ENCODE peak calls at places on chromosomes 2 and 18, in ten cellular contexts. V is epithelial cell of esophagus, Y is foreskin fibroblast, P is heart left ventricle, R is RWPE2, W is heart right ventricle, X is right lobe of liver, E is NB4, J is lower lobe of right lung, B is cardiac fibroblast. Z is an unnamed sample.

GRCh38 chr2:128458438-128458837 is 139.8 kb upstream of the HS6ST1 start:
- DNase-seq in V (no peak), Y (peak; percentile 25), P (no peak), R (no peak), W (no peak), X (no peak), E (peak; percentile 42), J (no peak), B (no peak), Z (peak; percentile 38)

GRCh38 chr2:12177052-12177994 is 430.9 kb downstream of the LPIN1 start:
- DNase-seq in V (peak; percentile 57), Y (peak; percentile 85), P (peak; percentile 72), R (no peak), W (peak; percentile 32), X (peak; percentile 46), E (peak; percentile 95), J (no peak), B (peak; percentile 84), Z (peak; percentile 70)

GRCh38 chr2:229856416-229856815 is 65.4 kb downstream of the TRIP12 start:
- DNase-seq in V (no peak), Y (no peak), P (no peak), R (no peak), W (no peak), X (no peak), E (peak; percentile 71), J (no peak), B (no peak), Z (no peak)

GRCh38 chr18:57436193-57436964 is 1.2 kb downstream of the ONECUT2 start:
- DNase-seq in V (no peak), Y (no peak), P (no peak), R (no peak), W (no peak), X (peak; percentile 34), E (no peak), J (no peak), B (no peak), Z (no peak)

GRCh38 chr18:46772396-46772795 is 15.5 kb upstream of the ST8SIA5 start:
- DNase-seq in V (no peak), Y (no peak), P (no peak), R (no peak), W (no peak), X (no peak), E (peak; percentile 30), J (no peak), B (no peak), Z (no peak)

GRCh38 chr18:5693637-5694175 is 149.9 kb upstream of the EPB41L3 start:
- DNase-seq in V (no peak), Y (no peak), P (no peak), R (no peak), W (no peak), X (no peak), E (no peak), J (no peak), B (peak; percentile 10), Z (peak; percentile 53)

GRCh38 chr2:54858021-54858681 is 134.7 kb downstream of the EML6 start:
- DNase-seq in V (peak; percentile 61), Y (peak; percentile 44), P (no peak), R (no peak), W (no peak), X (no peak), E (peak; percentile 44), J (no peak), B (peak; percentile 31), Z (peak; percentile 87)

GRCh38 chr2:144553379-144553778 is 33.5 kb upstream of the ZEB2 start:
- DNase-seq in V (peak; percentile 93), Y (peak; percentile 91), P (no peak), R (no peak), W (no peak), X (no peak), E (no peak), J (no peak), B (peak; percentile 80), Z (peak; percentile 98)

GRCh38 chr18:43563780-43564179 is 286.5 kb upstream of the SYT4 start:
- DNase-seq in V (peak; percentile 54), Y (peak; percentile 59), P (no peak), R (no peak), W (no peak), X (peak; percentile 18), E (peak; percentile 44), J (no peak), B (peak; percentile 66), Z (peak; percentile 42)

GRCh38 chr2:198311020-198311419 is 506.6 kb downstream of the PLCL1 start:
- DNase-seq in V (no peak), Y (no peak), P (no peak), R (no peak), W (no peak), X (no peak), E (no peak), J (no peak), B (no peak), Z (no peak)

GRCh38 chr18:24631238-24632025 is 171.0 kb downstream of the HRH4 start:
- DNase-seq in V (no peak), Y (no peak), P (peak; percentile 57), R (no peak), W (peak; percentile 12), X (no peak), E (peak; percentile 4), J (no peak), B (no peak), Z (peak; percentile 14)

GRCh38 chr18:70431203-70431624 is 142.4 kb downstream of the SOCS6 start:
- DNase-seq in V (peak; percentile 81), Y (peak; percentile 78), P (no peak), R (no peak), W (no peak), X (no peak), E (no peak), J (no peak), B (peak; percentile 47), Z (peak; percentile 78)

GRCh38 chr2:6955523-6956136 is 38.4 kb downstream of the RNF144A start:
- DNase-seq in V (no peak), Y (peak; percentile 11), P (no peak), R (no peak), W (no peak), X (no peak), E (no peak), J (no peak), B (peak; percentile 11), Z (no peak)

DNA sequence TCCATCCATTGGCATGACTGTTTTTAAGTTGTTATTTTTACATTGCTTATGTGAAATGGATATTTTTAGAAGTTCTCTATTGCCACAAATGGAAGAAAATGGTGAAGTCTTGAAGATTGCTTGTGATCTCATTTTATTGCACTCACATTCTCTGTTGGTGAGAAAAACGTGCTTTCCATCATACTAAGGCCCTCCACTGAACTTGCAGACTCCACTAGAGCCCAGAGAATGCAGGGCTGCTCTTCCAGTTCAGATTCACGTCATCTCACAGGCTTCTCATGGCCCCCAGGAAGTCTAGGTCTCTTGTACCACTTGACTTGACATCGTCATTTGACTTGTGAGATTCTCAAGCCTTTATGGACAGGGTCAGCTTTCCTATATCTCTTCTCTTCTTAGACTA is 254.8 kb upstream of the COPS8 start:
- DNase-seq in V (no peak), Y (no peak), P (no peak), R (no peak), W (no peak), X (no peak), E (no peak), J (no peak), B (no peak), Z (no peak)
- H3K4me3 ChIP-seq in V (no peak overlapping the region), Y (no peak overlapping the region), P (no peak overlapping the region), R (no peak overlapping the region), W (no peak overlapping the region), X (no peak overlapping the region), E (no peak overlapping the region), J (no peak overlapping the region), B (no peak overlapping the region), Z (no peak overlapping the region)

GRCh38 chr2:62643100-62643471 is 62.4 kb upstream of the EHBP1 start:
- DNase-seq in V (no peak), Y (no peak), P (no peak), R (no peak), W (no peak), X (no peak), E (no peak), J (no peak), B (no peak), Z (no peak)

GRCh38 chr2:62641410-62641843 is 64.1 kb upstream of the EHBP1 start:
- DNase-seq in V (no peak), Y (peak; percentile 35), P (no peak), R (no peak), W (no peak), X (no peak), E (no peak), J (no peak), B (peak; percentile 19), Z (no peak)

GRCh38 chr2:62642429-62643099 is 62.9 kb upstream of the EHBP1 start:
- DNase-seq in V (no peak), Y (no peak), P (no peak), R (no peak), W (no peak), X (no peak), E (no peak), J (no peak), B (no peak), Z (no peak)
- TF ChIP-seq CTCF in V (no peak), Y (no peak), P (no peak), R (no peak), W (no peak), X (no peak), E (no peak), J (no peak), B (no peak), Z (no peak)

GRCh38 chr2:182298456-182298855 is 128.4 kb downstream of the PDE1A start:
- DNase-seq in V (no peak), Y (no peak), P (no peak), R (no peak), W (no peak), X (no peak), E (no peak), J (no peak), B (no peak), Z (no peak)
- H3K4me3 ChIP-seq in V (no peak overlapping the region), Y (no peak overlapping the region), P (no peak overlapping the region), R (no peak overlapping the region), W (no peak overlapping the region), X (no peak overlapping the region), E (no peak overlapping the region), J (no peak overlapping the region), B (no peak overlapping the region), Z (no peak overlapping the region)

GRCh38 chr2:210227689-210228088 is 2.4 kb upstream of the ACADL start:
- DNase-seq in V (no peak), Y (no peak), P (no peak), R (no peak), W (no peak), X (peak; percentile 49), E (no peak), J (no peak), B (no peak), Z (no peak)

GRCh38 chr2:210230518-210230917 is 5.3 kb upstream of the ACADL start:
- DNase-seq in V (no peak), Y (no peak), P (no peak), R (no peak), W (no peak), X (peak; percentile 52), E (no peak), J (no peak), B (no peak), Z (no peak)

GRCh38 chr2:210228586-210228985 is 3.3 kb upstream of the ACADL start:
- DNase-seq in V (no peak), Y (no peak), P (no peak), R (no peak), W (no peak), X (no peak), E (no peak), J (no peak), B (no peak), Z (no peak)

GRCh38 chr2:210230984-210231383 is 5.7 kb upstream of the ACADL start:
- DNase-seq in V (no peak), Y (no peak), P (no peak), R (no peak), W (no peak), X (no peak), E (no peak), J (no peak), B (no peak), Z (no peak)

GRCh38 chr2:210233487-210233886 is 8.2 kb upstream of the ACADL start:
- DNase-seq in V (no peak), Y (no peak), P (no peak), R (no peak), W (no peak), X (no peak), E (no peak), J (peak; percentile 67), B (no peak), Z (no peak)
- TF ChIP-seq CTCF in V (no peak), Y (no peak), P (no peak), R (no peak), W (no peak), X (no peak), E (no peak), J (no peak), B (no peak), Z (no peak)

Z was measured in fibroblast of mammary gland.